ENCODE peak calls at places on chromosomes 13 and 19, in eight cellular contexts. H is tibial artery, I is AG09309, S is astrocyte of the spinal cord, O is cardiac fibroblast, X is breast epithelium, N is dorsolateral prefrontal cortex, Q is GM12878. B is an unnamed sample.

GRCh38 chr13:47457631-47458030 is 543.4 kb downstream of the SUCLA2 start:
- DNase-seq in H (no peak), I (peak; percentile 43), S (no peak), O (peak; percentile 65), X (no peak), N (no peak), Q (no peak), B (peak; percentile 67)

GRCh38 chr13:100234006-100234405 is 145.1 kb downstream of the PCCA start:
- DNase-seq in H (no peak), I (no peak), S (no peak), O (no peak), X (no peak), N (no peak), Q (no peak), B (no peak)

GRCh38 chr13:75479102-75479501 is 2.9 kb downstream of the TBC1D4 start:
- DNase-seq in H (no peak), I (no peak), S (no peak), O (no peak), X (no peak), N (no peak), Q (no peak), B (no peak)

GRCh38 chr19:16778796-16779411 is 50.3 kb upstream of the SIN3B start:
- DNase-seq in H (peak; percentile 24), I (no peak), S (peak; percentile 55), O (peak; percentile 73), X (no peak), N (peak; percentile 9), Q (peak; percentile 26), B (no peak)

GRCh38 chr13:51645154-51645650 is 60.9 kb downstream of the WDFY2 start:
- DNase-seq in H (no peak), I (peak; percentile 49), S (peak; percentile 86), O (peak; percentile 94), X (no peak), N (no peak), Q (no peak), B (no peak)

GRCh38 chr19:1577090-1577928 is 9.2 kb upstream of the MEX3D start:
- DNase-seq in H (no peak), I (no peak), S (no peak), O (no peak), X (no peak), N (peak; percentile 25), Q (no peak), B (no peak)

GRCh38 chr19:3176715-3177501 is 1.7 kb upstream of the S1PR4 start:
- DNase-seq in H (no peak), I (peak; percentile 37), S (peak; percentile 43), O (peak; percentile 72), X (no peak), N (no peak), Q (no peak), B (no peak)

GRCh38 chr19:2355168-2356035 is 4.7 kb upstream of the TMPRSS9 start:
- DNase-seq in H (no peak), I (no peak), S (peak; percentile 12), O (no peak), X (no peak), N (no peak), Q (no peak), B (no peak)

GRCh38 chr19:1377965-1378785 is 5.5 kb upstream of the NDUFS7 start:
- DNase-seq in H (no peak), I (no peak), S (no peak), O (no peak), X (no peak), N (no peak), Q (no peak), B (no peak)

GRCh38 chr13:59609421-59609820 is 554.3 kb downstream of the DIAPH3 start:
- DNase-seq in H (no peak), I (no peak), S (no peak), O (no peak), X (no peak), N (no peak), Q (no peak), B (no peak)

GRCh38 chr13:109213714-109214113 is 572.7 kb downstream of the IRS2 start:
- DNase-seq in H (no peak), I (no peak), S (no peak), O (peak; percentile 17), X (no peak), N (no peak), Q (no peak), B (no peak)

GRCh38 chr19:1351324-1351947 is 32.3 kb upstream of the NDUFS7 start:
- DNase-seq in H (no peak), I (no peak), S (no peak), O (no peak), X (no peak), N (no peak), Q (no peak), B (no peak)

GRCh38 chr13:58619396-58620113 is 988.0 kb downstream of the PCDH17 start:
- DNase-seq in H (no peak), I (no peak), S (no peak), O (no peak), X (no peak), N (no peak), Q (no peak), B (no peak)

GRCh38 chr19:610071-610800 is 20.6 kb downstream of the HCN2 start:
- DNase-seq in H (no peak), I (no peak), S (peak; percentile 43), O (no peak), X (no peak), N (no peak), Q (no peak), B (no peak)

GRCh38 chr13:46339035-46339666 is 47.9 kb downstream of the RUBCNL start:
- DNase-seq in H (peak; percentile 67), I (no peak), S (peak; percentile 96), O (peak; percentile 96), X (no peak), N (no peak), Q (peak; percentile 59), B (no peak)

GRCh38 chr13:46648166-46648607 is 95.2 kb downstream of the LRCH1 start:
- DNase-seq in H (no peak), I (no peak), S (no peak), O (peak; percentile 52), X (no peak), N (no peak), Q (no peak), B (no peak)

GRCh38 chr13:110529522-110530311 is 31.8 kb downstream of the RAB20 start:
- DNase-seq in H (no peak), I (no peak), S (no peak), O (no peak), X (no peak), N (no peak), Q (no peak), B (no peak)

GRCh38 chr19:55145241-55145640 is 3.8 kb downstream of the TNNT1 start:
- DNase-seq in H (no peak), I (no peak), S (no peak), O (no peak), X (no peak), N (no peak), Q (no peak), B (no peak)

GRCh38 chr19:53549354-53549753 is 11.4 kb downstream of the ZNF331 start:
- DNase-seq in H (no peak), I (peak; percentile 81), S (peak; percentile 39), O (peak; percentile 85), X (no peak), N (no peak), Q (no peak), B (peak; percentile 63)

DNA sequence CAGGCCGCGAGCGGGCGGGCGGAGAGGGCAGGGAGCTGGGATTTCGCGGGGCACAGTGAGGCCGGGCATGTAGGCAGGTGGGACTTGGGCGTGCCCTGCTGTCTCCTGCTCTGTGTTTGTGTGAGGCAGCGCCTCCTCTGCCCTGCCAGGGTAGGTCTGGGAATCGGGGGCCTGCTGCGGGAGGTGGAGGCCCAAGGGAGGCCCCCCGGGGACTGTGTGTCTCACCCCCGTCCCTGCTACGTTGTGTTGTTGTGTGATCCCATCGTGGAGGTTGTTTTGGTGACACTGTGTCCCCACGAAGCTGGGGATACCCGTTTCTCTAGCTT is 957 bp downstream of the FXYD1 start:
- DNase-seq in H (no peak), I (no peak), S (no peak), O (no peak), X (no peak), N (no peak), Q (no peak), B (no peak)
- TF ChIP-seq CTCF in H (no peak), I (no peak), S (no peak), O (no peak), X (no peak), N (no peak), Q (no peak), B (no peak)

GRCh38 chr19:48616491-48617056 is 1.7 kb upstream of the FAM83E start:
- DNase-seq in H (no peak), I (no peak), S (no peak), O (no peak), X (no peak), N (no peak), Q (no peak), B (no peak)
- H3K4me3 ChIP-seq in H (no peak overlapping the region), I (peak overlapping the region; percentile 85), S (peak overlapping the region; percentile 95), O (no peak overlapping the region), X (no peak overlapping the region), N (peak overlapping the region; percentile 85), Q (peak overlapping the region; percentile 93), B (peak overlapping the region; percentile 97)

DNA sequence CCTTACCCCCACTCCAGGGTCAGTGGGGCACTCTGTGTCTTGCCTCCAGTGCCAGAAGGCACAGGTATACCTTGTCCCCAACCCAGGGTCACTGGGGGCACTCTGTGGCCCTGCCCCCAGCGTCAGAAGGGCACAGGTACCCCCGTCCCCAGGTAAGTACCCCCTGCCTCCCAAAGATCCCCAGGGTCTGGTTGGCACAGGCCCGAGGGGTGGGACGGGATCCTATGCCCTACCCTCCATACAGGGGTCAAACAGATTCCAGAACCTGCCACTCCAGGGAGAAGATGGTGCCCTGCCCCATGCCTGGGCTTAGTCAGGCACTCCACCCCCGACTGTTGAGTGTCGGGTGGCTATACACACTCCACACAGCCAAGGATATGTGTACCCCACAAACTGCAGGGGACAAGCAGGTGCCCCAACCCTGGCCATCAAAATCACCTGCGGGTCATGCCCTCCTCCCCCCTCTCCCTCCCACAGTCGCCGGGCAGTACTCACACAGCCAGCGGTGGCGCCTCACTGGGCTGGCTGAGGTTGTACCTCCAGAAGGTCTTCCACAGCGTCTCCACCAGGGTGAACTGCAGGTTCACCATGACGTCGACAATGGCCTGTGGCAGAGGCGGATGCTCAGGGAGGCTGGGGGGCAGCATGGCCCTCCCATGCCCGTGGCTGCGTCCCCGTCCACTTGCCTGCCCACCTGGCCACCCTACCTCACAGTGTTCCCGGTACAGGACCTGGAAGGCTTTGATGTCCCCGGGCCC is 13.8 kb downstream of the DCAF15 start:
- DNase-seq in H (no peak), I (no peak), S (no peak), O (no peak), X (no peak), N (no peak), Q (no peak), B (no peak)
- TF ChIP-seq CTCF in H (no peak), I (no peak), S (no peak), O (no peak), X (no peak), N (no peak), Q (no peak), B (no peak)

DNA sequence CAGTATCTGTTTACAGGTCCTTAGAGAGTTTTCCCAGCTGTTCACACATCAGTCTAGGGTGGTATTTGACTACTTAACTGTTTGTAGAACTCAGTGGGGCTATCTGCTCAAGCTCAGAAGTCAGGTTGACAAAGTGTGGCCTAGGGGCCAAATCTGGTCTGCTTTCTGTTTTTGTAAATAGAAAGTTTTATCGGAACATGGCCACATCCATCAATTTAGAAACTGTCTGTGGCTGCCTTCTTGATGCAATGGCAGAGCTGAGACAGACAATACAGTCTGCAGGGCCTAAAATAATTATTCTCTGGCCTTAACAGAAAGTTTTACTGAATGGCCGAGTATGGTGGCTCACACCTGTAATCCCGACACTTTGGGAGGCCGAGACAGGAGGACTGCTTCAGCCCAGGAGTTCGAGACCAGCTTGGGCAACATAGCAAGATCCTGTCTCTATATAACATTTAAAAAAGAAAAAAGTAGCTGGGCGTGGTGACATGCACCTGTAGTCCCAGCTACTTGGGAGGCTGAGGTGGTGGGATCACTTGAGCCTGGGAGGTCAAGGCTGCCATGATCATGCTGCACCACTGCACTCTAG is 2.4 kb downstream of the SMG9 start:
- DNase-seq in H (no peak), I (no peak), S (no peak), O (no peak), X (no peak), N (no peak), Q (no peak), B (no peak)
- H3K4me3 ChIP-seq in H (no peak overlapping the region), I (no peak overlapping the region), S (no peak overlapping the region), O (no peak overlapping the region), X (no peak overlapping the region), N (peak overlapping the region; percentile 85), Q (peak overlapping the region; percentile 84), B (no peak overlapping the region)